ENCODE peak calls at places on chromosomes 2 and 18, in nine cellular contexts. One of them, this sample, is unnamed.

GRCh38 chr18:75618146-75618545 is 190.6 kb upstream of the SMIM21 start:
- DNase-seq in osteocyte: no peak
- DNase-seq in adrenal gland: no peak
- DNase-seq in spleen: no peak
- DNase-seq in CD8-positive, alpha-beta T cell: no peak
- DNase-seq in fibroblast of lung: no peak
- DNase-seq in upper lobe of left lung: no peak
- DNase-seq in AG04450: no peak
- DNase-seq in DND-41: no peak
- DNase-seq in this sample: no peak

GRCh38 chr18:45910405-45911023 is 56.6 kb downstream of the EPG5 start:
- DNase-seq in osteocyte: no peak
- DNase-seq in adrenal gland: peak
- DNase-seq in spleen: peak
- DNase-seq in CD8-positive, alpha-beta T cell: peak
- DNase-seq in fibroblast of lung: peak
- DNase-seq in upper lobe of left lung: peak
- DNase-seq in AG04450: peak
- DNase-seq in DND-41: peak
- DNase-seq in this sample: no peak

GRCh38 chr2:54522624-54523281 is 66.6 kb downstream of the SPTBN1 start:
- DNase-seq in osteocyte: no peak
- DNase-seq in adrenal gland: peak
- DNase-seq in spleen: peak
- DNase-seq in CD8-positive, alpha-beta T cell: peak
- DNase-seq in fibroblast of lung: peak
- DNase-seq in upper lobe of left lung: peak
- DNase-seq in AG04450: no peak
- DNase-seq in DND-41: peak
- DNase-seq in this sample: no peak

GRCh38 chr2:223203971-223204370 is 152.0 kb downstream of the KCNE4 start:
- DNase-seq in osteocyte: no peak
- DNase-seq in adrenal gland: no peak
- DNase-seq in spleen: no peak
- DNase-seq in CD8-positive, alpha-beta T cell: no peak
- DNase-seq in fibroblast of lung: peak
- DNase-seq in upper lobe of left lung: no peak
- DNase-seq in AG04450: no peak
- DNase-seq in DND-41: no peak
- DNase-seq in this sample: no peak

GRCh38 chr2:230411484-230412368 is 4.3 kb upstream of the SP100 start:
- DNase-seq in osteocyte: peak
- DNase-seq in adrenal gland: peak
- DNase-seq in spleen: peak
- DNase-seq in CD8-positive, alpha-beta T cell: no peak
- DNase-seq in fibroblast of lung: peak
- DNase-seq in upper lobe of left lung: peak
- DNase-seq in AG04450: no peak
- DNase-seq in DND-41: peak
- DNase-seq in this sample: no peak

GRCh38 chr18:45938488-45938935 is 28.6 kb downstream of the EPG5 start:
- DNase-seq in osteocyte: no peak
- DNase-seq in adrenal gland: no peak
- DNase-seq in spleen: no peak
- DNase-seq in CD8-positive, alpha-beta T cell: no peak
- DNase-seq in fibroblast of lung: no peak
- DNase-seq in upper lobe of left lung: no peak
- DNase-seq in AG04450: no peak
- DNase-seq in DND-41: no peak
- DNase-seq in this sample: no peak

GRCh38 chr18:43882358-43882757 is 605.1 kb upstream of the SYT4 start:
- DNase-seq in osteocyte: no peak
- DNase-seq in adrenal gland: no peak
- DNase-seq in spleen: peak
- DNase-seq in CD8-positive, alpha-beta T cell: no peak
- DNase-seq in fibroblast of lung: no peak
- DNase-seq in upper lobe of left lung: no peak
- DNase-seq in AG04450: no peak
- DNase-seq in DND-41: peak
- DNase-seq in this sample: no peak

GRCh38 chr2:167183916-167184315 is 295.6 kb downstream of the XIRP2 start:
- DNase-seq in osteocyte: no peak
- DNase-seq in adrenal gland: no peak
- DNase-seq in spleen: no peak
- DNase-seq in CD8-positive, alpha-beta T cell: no peak
- DNase-seq in fibroblast of lung: no peak
- DNase-seq in upper lobe of left lung: no peak
- DNase-seq in AG04450: no peak
- DNase-seq in DND-41: no peak
- DNase-seq in this sample: no peak

GRCh38 chr18:10927290-10927979 is 221.9 kb downstream of the PIEZO2 start:
- DNase-seq in osteocyte: no peak
- DNase-seq in adrenal gland: peak
- DNase-seq in spleen: no peak
- DNase-seq in CD8-positive, alpha-beta T cell: no peak
- DNase-seq in fibroblast of lung: peak
- DNase-seq in upper lobe of left lung: no peak
- DNase-seq in AG04450: peak
- DNase-seq in DND-41: no peak
- DNase-seq in this sample: no peak

GRCh38 chr2:152585830-152586484 is 131.3 kb downstream of the PRPF40A start:
- DNase-seq in osteocyte: no peak
- DNase-seq in adrenal gland: peak
- DNase-seq in spleen: no peak
- DNase-seq in CD8-positive, alpha-beta T cell: no peak
- DNase-seq in fibroblast of lung: peak
- DNase-seq in upper lobe of left lung: no peak
- DNase-seq in AG04450: peak
- DNase-seq in DND-41: no peak
- DNase-seq in this sample: no peak

GRCh38 chr2:16623046-16623445 is 42.6 kb downstream of the CYRIA start:
- DNase-seq in osteocyte: no peak
- DNase-seq in adrenal gland: no peak
- DNase-seq in spleen: no peak
- DNase-seq in CD8-positive, alpha-beta T cell: no peak
- DNase-seq in fibroblast of lung: peak
- DNase-seq in upper lobe of left lung: no peak
- DNase-seq in AG04450: peak
- DNase-seq in DND-41: no peak
- DNase-seq in this sample: no peak

GRCh38 chr2:220783651-220784050 is 788.5 kb downstream of the EPHA4 start:
- DNase-seq in osteocyte: no peak
- DNase-seq in adrenal gland: no peak
- DNase-seq in spleen: no peak
- DNase-seq in CD8-positive, alpha-beta T cell: no peak
- DNase-seq in fibroblast of lung: no peak
- DNase-seq in upper lobe of left lung: no peak
- DNase-seq in AG04450: no peak
- DNase-seq in DND-41: no peak
- DNase-seq in this sample: no peak

GRCh38 chr2:69499242-69499641 is 62.0 kb upstream of the NFU1 start:
- DNase-seq in osteocyte: no peak
- DNase-seq in adrenal gland: no peak
- DNase-seq in spleen: no peak
- DNase-seq in CD8-positive, alpha-beta T cell: no peak
- DNase-seq in fibroblast of lung: no peak
- DNase-seq in upper lobe of left lung: no peak
- DNase-seq in AG04450: no peak
- DNase-seq in DND-41: no peak
- DNase-seq in this sample: no peak

GRCh38 chr2:131121464-131121863 is 16.3 kb downstream of the PLEKHB2 start:
- DNase-seq in osteocyte: no peak
- DNase-seq in adrenal gland: no peak
- DNase-seq in spleen: no peak
- DNase-seq in CD8-positive, alpha-beta T cell: no peak
- DNase-seq in fibroblast of lung: no peak
- DNase-seq in upper lobe of left lung: no peak
- DNase-seq in AG04450: no peak
- DNase-seq in DND-41: no peak
- DNase-seq in this sample: no peak

GRCh38 chr2:237427807-237428506 is 14.0 kb upstream of the COL6A3 start:
- DNase-seq in osteocyte: no peak
- DNase-seq in adrenal gland: no peak
- DNase-seq in spleen: no peak
- DNase-seq in CD8-positive, alpha-beta T cell: no peak
- DNase-seq in fibroblast of lung: no peak
- DNase-seq in upper lobe of left lung: no peak
- DNase-seq in AG04450: no peak
- DNase-seq in DND-41: no peak
- DNase-seq in this sample: no peak

GRCh38 chr18:12995424-12995823 is 4.3 kb downstream of the CEP192 start:
- DNase-seq in osteocyte: no peak
- DNase-seq in adrenal gland: no peak
- DNase-seq in spleen: no peak
- DNase-seq in CD8-positive, alpha-beta T cell: no peak
- DNase-seq in fibroblast of lung: no peak
- DNase-seq in upper lobe of left lung: no peak
- DNase-seq in AG04450: no peak
- DNase-seq in DND-41: no peak
- DNase-seq in this sample: no peak

GRCh38 chr2:99940963-99941362 is 201.4 kb downstream of the AFF3 start:
- DNase-seq in osteocyte: no peak
- DNase-seq in adrenal gland: no peak
- DNase-seq in spleen: no peak
- DNase-seq in CD8-positive, alpha-beta T cell: no peak
- DNase-seq in fibroblast of lung: peak
- DNase-seq in upper lobe of left lung: no peak
- DNase-seq in AG04450: no peak
- DNase-seq in DND-41: no peak
- DNase-seq in this sample: no peak

GRCh38 chr18:8389391-8390340 is 219.6 kb upstream of the RAB12 start:
- DNase-seq in osteocyte: no peak
- DNase-seq in adrenal gland: peak
- DNase-seq in spleen: no peak
- DNase-seq in CD8-positive, alpha-beta T cell: no peak
- DNase-seq in fibroblast of lung: peak
- DNase-seq in upper lobe of left lung: peak
- DNase-seq in AG04450: peak
- DNase-seq in DND-41: peak
- DNase-seq in this sample: no peak

GRCh38 chr2:205658572-205658971 is 23.7 kb upstream of the NRP2 start:
- DNase-seq in osteocyte: no peak
- DNase-seq in adrenal gland: no peak
- DNase-seq in spleen: no peak
- DNase-seq in CD8-positive, alpha-beta T cell: no peak
- DNase-seq in fibroblast of lung: no peak
- DNase-seq in upper lobe of left lung: no peak
- DNase-seq in AG04450: no peak
- DNase-seq in DND-41: no peak
- DNase-seq in this sample: no peak

DNA sequence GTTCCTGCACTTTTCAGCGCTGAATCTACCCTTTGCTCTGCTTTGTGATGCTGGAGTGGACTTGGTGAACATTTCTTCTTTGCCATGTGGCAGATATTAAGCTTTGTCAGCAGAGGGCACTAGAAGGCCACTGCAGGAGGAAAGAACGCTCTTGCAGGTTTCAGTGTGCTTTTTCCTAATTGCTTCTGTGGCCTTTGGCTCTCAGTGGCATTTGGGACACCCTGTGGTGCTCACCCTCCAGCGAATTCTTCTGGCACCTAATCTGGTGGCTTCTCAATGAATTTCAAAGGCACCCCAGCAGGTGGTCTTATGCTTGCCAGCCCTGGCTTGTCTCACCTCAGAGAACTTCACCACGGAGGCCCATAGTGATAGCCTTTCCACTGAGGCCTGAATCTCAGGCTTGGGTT is 146.7 kb downstream of the MYO3B start:
- DNase-seq in osteocyte: no peak
- DNase-seq in adrenal gland: peak
- DNase-seq in spleen: no peak
- DNase-seq in CD8-positive, alpha-beta T cell: no peak
- DNase-seq in fibroblast of lung: peak
- DNase-seq in upper lobe of left lung: no peak
- DNase-seq in AG04450: peak
- DNase-seq in DND-41: peak
- DNase-seq in this sample: no peak
- TF ChIP-seq CTCF in osteocyte: peak
- TF ChIP-seq CTCF in adrenal gland: peak
- TF ChIP-seq CTCF in spleen: no peak
- TF ChIP-seq CTCF in CD8-positive, alpha-beta T cell: peak
- TF ChIP-seq CTCF in fibroblast of lung: peak
- TF ChIP-seq CTCF in upper lobe of left lung: no peak
- TF ChIP-seq CTCF in AG04450: peak
- TF ChIP-seq CTCF in DND-41: peak
- TF ChIP-seq CTCF in this sample: no peak

DNA sequence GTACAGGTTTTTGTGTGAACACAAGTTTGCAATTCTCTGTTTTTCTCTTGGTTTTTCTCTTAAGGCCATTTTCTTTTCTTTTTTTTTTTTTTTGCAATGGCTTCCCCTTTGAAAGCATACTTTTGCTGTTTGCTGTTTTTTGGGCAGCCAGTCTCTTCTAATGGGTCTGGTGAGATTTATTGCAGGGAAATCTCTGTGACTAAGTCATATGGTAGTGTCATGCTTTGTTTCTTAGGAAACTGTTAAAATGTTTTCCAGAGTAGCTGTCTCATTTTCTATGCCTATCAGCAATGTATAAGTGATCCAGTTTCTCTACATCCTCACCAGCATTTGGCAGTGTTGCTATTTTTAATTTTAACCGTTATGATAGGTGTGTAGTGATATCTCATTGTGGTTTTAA is 27.9 kb upstream of the CDCA7 start:
- DNase-seq in osteocyte: no peak
- DNase-seq in adrenal gland: no peak
- DNase-seq in spleen: no peak
- DNase-seq in CD8-positive, alpha-beta T cell: no peak
- DNase-seq in fibroblast of lung: no peak
- DNase-seq in upper lobe of left lung: no peak
- DNase-seq in AG04450: no peak
- DNase-seq in DND-41: no peak
- DNase-seq in this sample: no peak
- TF ChIP-seq CTCF in osteocyte: no peak
- TF ChIP-seq CTCF in adrenal gland: no peak
- TF ChIP-seq CTCF in spleen: no peak
- TF ChIP-seq CTCF in CD8-positive, alpha-beta T cell: no peak
- TF ChIP-seq CTCF in fibroblast of lung: no peak
- TF ChIP-seq CTCF in upper lobe of left lung: no peak
- TF ChIP-seq CTCF in AG04450: no peak
- TF ChIP-seq CTCF in DND-41: no peak
- TF ChIP-seq CTCF in this sample: no peak

DNA sequence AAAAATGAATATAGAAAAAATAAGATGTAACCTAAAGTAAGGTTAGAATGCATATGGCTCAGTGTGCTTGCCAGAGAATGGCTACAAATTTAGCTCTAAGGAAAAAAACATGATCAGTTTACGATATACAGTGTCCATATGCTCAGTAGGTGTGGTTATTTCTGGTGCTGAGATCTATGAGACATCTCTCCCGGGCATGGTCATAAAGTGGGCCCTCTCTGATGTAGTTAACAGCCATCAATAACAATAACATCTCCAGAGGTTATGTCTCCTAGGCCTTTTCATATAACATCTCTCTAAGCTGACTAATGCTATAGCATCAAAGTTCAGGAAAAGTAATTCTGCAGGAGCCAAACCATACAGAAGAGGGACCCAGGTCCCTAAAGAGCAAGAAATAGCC is 56.3 kb upstream of the UBE2E3 start:
- DNase-seq in osteocyte: no peak
- DNase-seq in adrenal gland: no peak
- DNase-seq in spleen: no peak
- DNase-seq in CD8-positive, alpha-beta T cell: no peak
- DNase-seq in fibroblast of lung: no peak
- DNase-seq in upper lobe of left lung: no peak
- DNase-seq in AG04450: no peak
- DNase-seq in DND-41: no peak
- DNase-seq in this sample: no peak
- TF ChIP-seq CTCF in osteocyte: no peak
- TF ChIP-seq CTCF in adrenal gland: no peak
- TF ChIP-seq CTCF in spleen: no peak
- TF ChIP-seq CTCF in CD8-positive, alpha-beta T cell: no peak
- TF ChIP-seq CTCF in fibroblast of lung: no peak
- TF ChIP-seq CTCF in upper lobe of left lung: no peak
- TF ChIP-seq CTCF in AG04450: no peak
- TF ChIP-seq CTCF in DND-41: no peak
- TF ChIP-seq CTCF in this sample: no peak

GRCh38 chr18:55764382-55764781 is 176.4 kb upstream of the TCF4 start:
- DNase-seq in osteocyte: no peak
- DNase-seq in adrenal gland: no peak
- DNase-seq in spleen: no peak
- DNase-seq in CD8-positive, alpha-beta T cell: no peak
- DNase-seq in fibroblast of lung: no peak
- DNase-seq in upper lobe of left lung: no peak
- DNase-seq in AG04450: no peak
- DNase-seq in DND-41: no peak
- DNase-seq in this sample: no peak
- TF ChIP-seq CTCF in osteocyte: no peak
- TF ChIP-seq CTCF in adrenal gland: no peak
- TF ChIP-seq CTCF in spleen: no peak
- TF ChIP-seq CTCF in CD8-positive, alpha-beta T cell: no peak
- TF ChIP-seq CTCF in fibroblast of lung: no peak
- TF ChIP-seq CTCF in upper lobe of left lung: no peak
- TF ChIP-seq CTCF in AG04450: no peak
- TF ChIP-seq CTCF in DND-41: no peak
- TF ChIP-seq CTCF in this sample: no peak